ENCODE peak calls at places on chromosomes 16 and 17, in seven cellular contexts. U is upper lobe of right lung, G is BJ, C is GM04504, I is NCI-H524, Z is endodermal cell, X is choroid plexus epithelial cell. M is an unnamed sample.

GRCh38 chr17:71987634-71988033 is 133.2 kb upstream of the SOX9 start:
- DNase-seq in U (no peak), C (no peak), Z (no peak), G (no peak), I (no peak), X (no peak), M (no peak)

GRCh38 chr16:1960665-1961630 is 1.6 kb downstream of the NDUFB10 start:
- DNase-seq in C (no peak), X (peak; percentile 45), U (no peak), G (no peak), Z (peak; percentile 82), I (peak; percentile 95), M (no peak)

GRCh38 chr17:9676742-9677387 is 31.5 kb downstream of the USP43 start:
- DNase-seq in Z (peak; percentile 46), X (peak; percentile 74), I (no peak), G (no peak), C (peak; percentile 17), U (no peak), M (no peak)

GRCh38 chr16:4852221-4852872 is 5.1 kb downstream of the UBN1 start:
- DNase-seq in C (no peak), G (no peak), I (no peak), X (peak; percentile 19), Z (no peak), U (no peak), M (no peak)

GRCh38 chr17:18110636-18111145 is 2.1 kb downstream of the MYO15A start:
- DNase-seq in Z (no peak), U (no peak), I (no peak), C (no peak), G (no peak), X (no peak), M (no peak)

GRCh38 chr17:21094298-21094704 is 32.5 kb upstream of the DHRS7B start:
- DNase-seq in C (no peak), I (no peak), U (no peak), Z (no peak), G (no peak), X (no peak), M (no peak)

GRCh38 chr17:17535957-17536356 is 39.8 kb upstream of the RASD1 start:
- DNase-seq in U (peak; percentile 83), G (no peak), I (no peak), Z (no peak), C (peak; percentile 35), X (no peak), M (peak; percentile 6)

GRCh38 chr16:59342669-59343068 is 608.6 kb upstream of the GOT2 start:
- DNase-seq in Z (peak; percentile 61), X (no peak), G (no peak), I (no peak), C (no peak), U (no peak), M (no peak)

GRCh38 chr17:42403150-42403549 is 14.9 kb upstream of the STAT3 start:
- DNase-seq in C (no peak), Z (peak; percentile 89), G (no peak), U (no peak), I (peak; percentile 66), X (no peak), M (no peak)

GRCh38 chr16:69077251-69077650 is 28.2 kb upstream of the HAS3 start:
- DNase-seq in U (no peak), I (no peak), G (no peak), X (no peak), C (no peak), Z (no peak), M (no peak)

GRCh38 chr16:77833906-77834599 is 45.7 kb downstream of the VAT1L start:
- DNase-seq in U (no peak), X (peak; percentile 77), C (peak; percentile 72), Z (peak; percentile 84), I (no peak), G (no peak), M (no peak)

GRCh38 chr16:27547134-27547533 is 2.6 kb downstream of the GTF3C1 start:
- DNase-seq in Z (no peak), C (peak; percentile 54), I (peak; percentile 91), U (no peak), X (peak; percentile 82), G (peak; percentile 45), M (no peak)

GRCh38 chr16:1057252-1057932 is 15.2 kb upstream of the SSTR5 start:
- DNase-seq in I (no peak), U (no peak), C (no peak), Z (peak; percentile 88), G (no peak), X (peak; percentile 7), M (no peak)

GRCh38 chr16:22264786-22265185 is 32.4 kb upstream of the POLR3E start:
- DNase-seq in X (no peak), C (no peak), I (peak; percentile 94), U (no peak), G (no peak), Z (no peak), M (no peak)

M was measured in T1000.